ENCODE peak calls at places on chromosome 9, in eight cellular contexts. J is left ventricle myocardium inferior; R is mesenchymal stem cell; P is keratinocyte; H is heart left ventricle; M is H9; T is CD4-positive, CD25-positive, alpha-beta regulatory T cell; Z is GM23248. Y is an unnamed sample.

GRCh38 chr9:72826954-72827953 is 125.6 kb downstream of the ALDH1A1 start:
- DNase-seq in Z (no peak), P (no peak), R (no peak), H (no peak), M (no peak), J (no peak), T (no peak), Y (no peak)

GRCh38 chr9:115739096-115739875 is 414.3 kb upstream of the PAPPA start:
- DNase-seq in T (no peak), M (no peak), R (no peak), Z (peak; percentile 0), H (no peak), P (no peak), J (no peak), Y (no peak)

GRCh38 chr9:99826579-99826978 is 4.9 kb downstream of the NR4A3 start:
- DNase-seq in P (no peak), Z (peak; percentile 25), M (no peak), T (no peak), J (no peak), R (peak; percentile 7), H (no peak), Y (no peak)

GRCh38 chr9:35904966-35905781 is 828 bp upstream of the HRCT1 start:
- DNase-seq in J (no peak), H (no peak), M (no peak), Z (peak; percentile 91), T (no peak), R (peak; percentile 63), P (no peak), Y (no peak)

GRCh38 chr9:114745108-114745848 is 60.6 kb downstream of the TNFSF15 start:
- DNase-seq in T (no peak), Z (peak; percentile 64), R (no peak), M (no peak), J (no peak), P (no peak), H (no peak), Y (no peak)

GRCh38 chr9:33818167-33818831 is 1.3 kb downstream of the UBE2R2 start:
- DNase-seq in T (peak; percentile 35), H (peak; percentile 70), Z (no peak), J (peak; percentile 52), M (no peak), P (no peak), R (peak; percentile 20), Y (no peak)

GRCh38 chr9:34139477-34140146 is 13.1 kb upstream of the DCAF12 start:
- DNase-seq in H (no peak), Z (peak; percentile 96), P (no peak), J (peak; percentile 36), M (no peak), T (peak; percentile 32), R (peak; percentile 84), Y (no peak)

GRCh38 chr9:121026768-121027167 is 23.3 kb downstream of the C5 start:
- DNase-seq in J (no peak), T (no peak), R (no peak), P (no peak), H (no peak), M (no peak), Z (no peak), Y (no peak)

GRCh38 chr9:30932226-30932625 is 1452.2 kb upstream of the ACO1 start:
- DNase-seq in Z (peak; percentile 4), J (no peak), T (no peak), R (no peak), M (no peak), P (no peak), H (no peak), Y (no peak)

GRCh38 chr9:92191801-92192200 is 76.6 kb upstream of the SPTLC1 start:
- DNase-seq in R (no peak), J (no peak), P (no peak), T (no peak), Z (peak; percentile 78), H (no peak), M (no peak), Y (no peak)

GRCh38 chr9:38066907-38067610 is 2.0 kb downstream of the SHB start:
- DNase-seq in P (no peak), R (no peak), J (peak; percentile 53), T (peak; percentile 24), H (peak; percentile 74), M (no peak), Z (peak; percentile 63), Y (no peak)

GRCh38 chr9:14893280-14893679 is 16.9 kb downstream of the FREM1 start:
- DNase-seq in P (no peak), J (no peak), H (no peak), M (no peak), R (no peak), Z (no peak), T (no peak), Y (no peak)

GRCh38 chr9:90843530-90843929 is 41.9 kb downstream of the SYK start:
- DNase-seq in Z (no peak), R (no peak), J (no peak), H (no peak), P (no peak), M (peak; percentile 10), T (no peak), Y (no peak)

GRCh38 chr9:133273819-133274218 is 1.2 kb downstream of the ABO start:
- DNase-seq in R (no peak), P (no peak), M (no peak), J (no peak), H (no peak), T (no peak), Z (no peak), Y (no peak)

GRCh38 chr9:136782452-136782851 is 8.7 kb upstream of the TMEM141 start:
- DNase-seq in P (no peak), H (no peak), T (no peak), Z (no peak), J (no peak), M (no peak), R (no peak), Y (no peak)
- H3K27ac ChIP-seq in P (no peak overlapping the region), H (no peak overlapping the region), T (no peak overlapping the region), Z (no peak overlapping the region), J (no peak overlapping the region), M (no peak overlapping the region), R (no peak overlapping the region), Y (no peak overlapping the region)

GRCh38 chr9:135707449-135708138 is 5.6 kb downstream of the KCNT1 start:
- DNase-seq in R (no peak), P (no peak), M (no peak), Z (no peak), T (no peak), H (no peak), J (no peak), Y (no peak)
- H3K27me3 ChIP-seq in R (peaks cover 13% of the 10 kb centered on the region), P (peaks cover 17% of the 10 kb centered on the region), M (no peaks in the 10 kb centered on the region), Z (peaks cover 12% of the 10 kb centered on the region), T (no peaks in the 10 kb centered on the region), H (peaks cover 10% of the 10 kb centered on the region), J (peaks cover 57% of the 10 kb centered on the region), Y (no peaks in the 10 kb centered on the region)

DNA sequence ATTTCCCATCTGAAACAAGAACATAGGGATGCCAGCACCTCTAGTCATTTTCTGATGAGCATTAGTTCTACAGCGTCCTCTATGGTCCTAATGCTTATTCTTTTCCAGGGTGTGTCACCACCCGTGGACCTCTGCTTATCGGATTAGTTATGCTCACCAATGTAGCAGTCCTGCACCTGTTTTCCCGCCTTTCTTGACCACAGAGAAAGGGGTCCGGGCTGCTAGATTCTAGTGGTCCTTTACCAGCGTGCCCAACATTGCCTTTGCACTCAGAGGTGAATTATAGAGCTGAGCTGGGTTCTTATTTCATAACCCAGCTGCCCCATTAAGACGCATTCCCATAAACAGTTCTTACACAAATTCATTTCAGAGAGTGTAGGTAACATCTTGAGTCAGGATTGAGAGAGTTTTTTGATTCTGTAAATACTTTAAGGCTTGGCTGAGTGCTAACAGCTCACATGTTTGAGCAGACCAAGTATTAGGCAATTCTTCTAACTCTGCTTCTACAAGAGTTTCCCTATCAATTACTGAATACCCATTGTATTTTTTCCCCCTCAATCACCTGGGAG is 2205.1 kb upstream of the C9orf72 start:
- DNase-seq in M (no peak), R (no peak), P (no peak), J (no peak), T (no peak), H (no peak), Z (no peak), Y (no peak)
- H3K27ac ChIP-seq in M (no peak overlapping the region), R (no peak overlapping the region), P (no peak overlapping the region), J (no peak overlapping the region), T (no peak overlapping the region), H (no peak overlapping the region), Z (no peak overlapping the region), Y (no peak overlapping the region)

GRCh38 chr9:137199411-137200121 is 975 bp downstream of the TPRN start:
- DNase-seq in J (no peak), P (no peak), H (no peak), T (no peak), Z (peak; percentile 28), M (no peak), R (no peak), Y (no peak)

GRCh38 chr9:137198748-137199276 is 1.7 kb downstream of the TPRN start:
- DNase-seq in M (no peak), R (no peak), J (no peak), Z (no peak), P (no peak), T (no peak), H (no peak), Y (no peak)

GRCh38 chr9:137202966-137203365 is 2.4 kb upstream of the TPRN start:
- DNase-seq in T (no peak), P (no peak), Z (no peak), H (no peak), M (no peak), R (no peak), J (no peak), Y (no peak)

GRCh38 chr9:137200311-137201204 is at the start of gene TPRN:
- DNase-seq in J (peak; percentile 100), M (peak; percentile 99), H (peak; percentile 100), R (peak; percentile 99), T (peak; percentile 99), Z (peak; percentile 100), P (peak; percentile 94), Y (peak; percentile 97)

GRCh38 chr9:137201205-137201868 is 796 bp upstream of the TPRN start:
- DNase-seq in M (no peak), H (no peak), Z (peak; percentile 27), T (no peak), P (no peak), J (no peak), R (no peak), Y (no peak)
- H3K27me3 ChIP-seq in M (no peaks in the 10 kb centered on the region), H (no peaks in the 10 kb centered on the region), Z (no peaks in the 10 kb centered on the region), T (no peaks in the 10 kb centered on the region), P (no peaks in the 10 kb centered on the region), J (no peaks in the 10 kb centered on the region), R (no peaks in the 10 kb centered on the region), Y (no peaks in the 10 kb centered on the region)

DNA sequence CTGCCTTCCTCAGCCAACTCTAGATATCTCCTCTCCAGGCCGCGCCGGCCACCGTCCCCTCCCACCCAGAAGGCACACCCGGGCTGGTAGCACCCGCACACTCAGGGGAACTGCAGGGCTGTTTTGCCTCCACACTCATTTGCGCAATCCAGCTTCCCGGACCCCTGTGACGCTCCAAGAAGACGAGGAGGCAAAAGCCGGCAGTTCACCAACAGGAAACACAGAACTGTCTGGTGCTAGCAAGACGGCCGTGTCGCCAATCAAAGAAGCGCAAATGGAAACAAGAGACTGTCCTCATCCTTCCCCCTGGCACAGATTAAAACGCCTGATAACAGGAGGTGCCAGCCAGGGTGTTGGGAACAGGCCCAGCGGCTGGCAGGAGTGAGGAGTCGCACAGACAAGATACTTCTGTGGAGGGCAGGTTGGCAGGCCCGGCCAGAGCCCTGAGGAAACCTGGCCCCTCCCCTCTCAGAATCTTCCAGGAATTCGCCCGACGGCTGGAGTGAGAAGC is 7.8 kb downstream of the AGPAT2 start:
- DNase-seq in P (no peak), H (no peak), Z (no peak), M (no peak), J (no peak), T (no peak), R (no peak), Y (no peak)
- H3K27ac ChIP-seq in P (no peak overlapping the region), H (peak overlapping the region; percentile 38), Z (no peak overlapping the region), M (no peak overlapping the region), J (no peak overlapping the region), T (no peak overlapping the region), R (no peak overlapping the region), Y (no peak overlapping the region)